ENCODE peak calls at places on chromosomes 2 and 18, in eight cellular contexts. D is nephron progenitor cell, G is neural progenitor cell, Q is B cell, V is GM10248, N is body of pancreas, C is right lobe of liver, U is foreskin keratinocyte. I is an unnamed sample.
A peak's percentile ranks its signal among the peaks of the same experiment; 100 is the strongest.

GRCh38 chr2:237304763-237305514 is 109.0 kb downstream of the COL6A3 start:
- DNase-seq in U (peak; percentile 81), N (no peak), D (no peak), Q (no peak), V (no peak), C (no peak), G (no peak), I (peak; percentile 90)

GRCh38 chr2:95531254-95531771 is 46.8 kb upstream of the TRIM43B start:
- DNase-seq in V (peak; percentile 10), Q (no peak), G (no peak), N (no peak), D (no peak), C (no peak), U (no peak), I (peak; percentile 29)

GRCh38 chr18:69484699-69485396 is 84.2 kb downstream of the DOK6 start:
- DNase-seq in C (no peak), D (no peak), U (no peak), G (no peak), N (no peak), Q (no peak), V (no peak), I (peak; percentile 28)

GRCh38 chr2:75311993-75312392 is 112.7 kb upstream of the TACR1 start:
- DNase-seq in N (no peak), U (no peak), D (no peak), Q (peak; percentile 64), C (no peak), G (peak; percentile 60), V (peak; percentile 79), I (no peak)

GRCh38 chr2:197890160-197890559 is 85.8 kb downstream of the PLCL1 start:
- DNase-seq in U (no peak), N (no peak), G (no peak), C (no peak), V (no peak), D (no peak), Q (no peak), I (peak; percentile 5)

GRCh38 chr2:121297217-121297830 is 12.3 kb upstream of the TFCP2L1 start:
- DNase-seq in G (peak; percentile 72), N (peak; percentile 49), D (peak; percentile 43), U (peak; percentile 19), C (peak; percentile 34), Q (no peak), V (no peak), I (peak; percentile 54)

GRCh38 chr2:58562281-58562680 is 321.2 kb upstream of the FANCL start:
- DNase-seq in G (no peak), U (no peak), Q (no peak), V (no peak), D (no peak), N (no peak), C (no peak), I (peak; percentile 36)

GRCh38 chr2:30443081-30443480 is 4.0 kb upstream of the LCLAT1 start:
- DNase-seq in G (no peak), U (no peak), N (no peak), V (no peak), C (no peak), D (no peak), Q (no peak), I (no peak)

GRCh38 chr2:234887277-234887676 is 64.5 kb upstream of the SH3BP4 start:
- DNase-seq in U (no peak), N (no peak), V (no peak), D (no peak), G (no peak), Q (no peak), C (no peak), I (no peak)

GRCh38 chr18:22710628-22711380 is 222.3 kb upstream of the RBBP8 start:
- DNase-seq in N (peak; percentile 26), C (peak; percentile 56), V (no peak), D (peak; percentile 46), Q (no peak), U (peak; percentile 75), G (peak; percentile 25), I (peak; percentile 88)

GRCh38 chr2:29518988-29519925 is 402.1 kb downstream of the ALK start:
- DNase-seq in C (peak; percentile 25), V (no peak), U (peak; percentile 43), G (no peak), N (peak; percentile 83), D (no peak), Q (no peak), I (peak; percentile 79)

GRCh38 chr18:35345460-35345921 is 1.3 kb upstream of the ZNF24 start:
- DNase-seq in N (peak; percentile 22), G (peak; percentile 27), V (peak; percentile 13), D (peak; percentile 28), Q (peak; percentile 56), C (no peak), U (no peak), I (no peak)

GRCh38 chr2:210626849-210627248 is 70.5 kb downstream of the CPS1 start:
- DNase-seq in C (no peak), U (peak; percentile 44), G (no peak), D (no peak), Q (no peak), N (no peak), V (no peak), I (peak; percentile 52)

GRCh38 chr18:67302043-67302442 is 214.5 kb downstream of the DSEL start:
- DNase-seq in V (no peak), U (peak; percentile 36), C (no peak), Q (no peak), D (no peak), G (no peak), N (no peak), I (peak; percentile 19)

GRCh38 chr18:48085781-48086487 is 155.5 kb upstream of the SMAD2 start:
- DNase-seq in G (no peak), U (peak; percentile 40), D (no peak), V (no peak), Q (no peak), N (no peak), C (no peak), I (peak; percentile 64)

GRCh38 chr2:62370304-62371250 is 135.4 kb downstream of the TMEM17 start:
- DNase-seq in D (no peak), C (no peak), U (no peak), G (peak; percentile 58), Q (no peak), N (no peak), V (no peak), I (no peak)

GRCh38 chr2:9984861-9985480 is 33.5 kb downstream of the GRHL1 start:
- DNase-seq in D (no peak), G (no peak), U (peak; percentile 31), V (no peak), Q (no peak), C (no peak), N (peak; percentile 52), I (no peak)

GRCh38 chr18:14285053-14285452 is 152.8 kb upstream of the ZNF519 start:
- DNase-seq in N (no peak), C (no peak), Q (no peak), D (no peak), G (no peak), V (no peak), U (no peak), I (no peak)

DNA sequence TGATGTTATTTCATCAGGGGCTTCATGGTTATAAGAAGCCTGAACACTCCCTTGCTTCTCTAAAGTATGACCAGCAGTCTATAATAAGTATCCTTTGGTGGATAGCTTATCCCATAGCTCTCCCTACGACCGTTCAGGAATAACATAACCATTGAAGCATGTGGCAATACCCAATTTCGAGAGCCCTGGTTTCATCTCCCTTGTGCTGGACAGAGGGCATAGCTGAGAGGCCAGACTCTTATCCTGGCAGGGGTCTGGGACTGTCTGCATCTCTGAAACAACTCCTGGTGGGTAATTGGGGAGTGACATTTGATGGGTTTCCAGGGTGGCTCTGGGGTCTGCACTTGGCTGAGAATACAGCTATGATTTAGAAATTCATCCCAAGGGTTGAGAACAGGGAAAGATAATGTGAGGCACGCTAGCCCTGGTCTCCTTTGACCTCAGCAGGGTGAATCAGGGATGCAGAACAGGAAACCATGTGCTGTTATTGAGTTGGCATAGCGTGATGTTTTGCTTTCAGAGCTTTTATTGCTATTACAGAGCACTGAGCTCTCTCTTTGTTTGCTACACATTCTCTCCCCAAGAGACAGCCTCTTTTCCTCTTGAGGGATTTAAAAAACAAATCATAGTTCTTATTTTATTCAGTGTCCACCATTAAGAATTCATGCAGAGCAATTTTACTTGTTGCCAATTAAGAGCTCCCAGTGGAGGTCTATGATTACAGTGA is 274.6 kb downstream of the NCKAP5 start:
- DNase-seq in D (no peak), V (no peak), C (no peak), U (no peak), G (no peak), Q (no peak), N (no peak), I (no peak)
- TF ChIP-seq CTCF in D (no peak), V (no peak), C (no peak), U (no peak), G (no peak), Q (no peak), N (no peak), I (no peak)

DNA sequence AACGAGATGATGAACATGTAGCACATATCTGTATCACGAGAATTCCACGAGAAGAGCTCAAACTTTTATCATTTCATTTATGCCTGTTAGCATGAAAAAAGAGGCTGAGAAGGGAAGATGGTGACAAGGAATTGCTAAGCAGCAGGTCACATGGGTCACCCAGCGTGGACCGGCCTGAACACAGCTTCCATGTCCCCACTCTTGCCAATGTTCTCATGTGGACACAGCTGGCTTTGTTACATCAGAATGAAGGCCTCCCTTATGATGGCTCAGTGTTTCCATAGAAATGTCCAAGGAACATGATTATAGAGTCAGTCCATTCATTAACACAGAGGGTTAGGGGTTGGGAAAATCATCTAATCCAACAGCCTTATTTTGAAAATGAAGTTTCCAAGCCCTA is 215.4 kb downstream of the CMPK2 start:
- DNase-seq in Q (no peak), V (no peak), C (no peak), D (no peak), G (no peak), N (no peak), U (no peak), I (no peak)
- TF ChIP-seq CTCF in Q (no peak), V (no peak), C (no peak), D (no peak), G (no peak), N (no peak), U (no peak), I (no peak)

DNA sequence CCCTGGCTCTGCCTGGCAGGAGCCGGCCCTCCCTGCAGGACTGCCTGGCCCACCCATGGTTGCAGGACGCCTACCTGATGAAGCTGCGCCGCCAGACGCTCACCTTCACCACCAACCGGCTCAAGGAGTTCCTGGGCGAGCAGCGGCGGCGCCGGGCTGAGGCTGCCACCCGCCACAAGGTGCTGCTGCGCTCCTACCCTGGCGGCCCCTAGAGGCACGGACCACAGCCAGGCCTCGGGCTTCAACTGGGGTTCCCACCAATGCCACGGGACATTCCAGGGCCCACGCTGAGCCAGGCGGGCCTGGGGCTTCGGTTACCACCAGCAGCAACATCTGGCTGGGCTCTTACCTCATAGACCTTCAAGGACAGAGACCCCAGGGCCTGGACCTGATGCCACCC is 6.1 kb upstream of the GMPPA start:
- DNase-seq in U (no peak), N (no peak), C (no peak), V (no peak), D (no peak), Q (no peak), G (peak; percentile 64), I (no peak)
- TF ChIP-seq CTCF in U (no peak), N (no peak), C (no peak), V (no peak), D (no peak), Q (no peak), G (peak; percentile 44), I (no peak)

DNA sequence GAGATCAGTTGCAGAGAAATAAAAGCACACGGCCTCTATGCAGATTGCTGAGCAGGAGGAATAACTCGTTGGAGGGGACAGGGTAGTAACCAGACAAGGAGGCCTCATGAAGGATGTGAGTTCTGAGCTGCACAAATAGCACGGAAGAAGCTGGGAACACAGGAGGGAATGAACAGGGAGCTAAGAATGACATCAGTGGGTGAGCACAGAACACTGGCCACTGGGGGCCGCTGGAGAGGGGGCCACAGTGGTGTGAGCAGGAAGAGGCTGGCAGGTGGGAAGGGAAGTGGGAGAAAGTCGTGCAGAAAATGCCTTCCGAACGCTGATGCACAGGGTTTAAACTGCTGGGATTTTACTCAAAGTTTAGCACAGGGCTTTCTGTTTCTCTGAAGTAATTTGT is 61.0 kb downstream of the ZAP70 start:
- DNase-seq in Q (no peak), G (peak; percentile 48), N (no peak), V (no peak), U (no peak), D (peak; percentile 49), C (no peak), I (no peak)
- TF ChIP-seq CTCF in Q (no peak), G (peak; percentile 61), N (no peak), V (peak; percentile 34), U (peak; percentile 36), D (peak; percentile 41), C (peak; percentile 12), I (peak; percentile 37)

I was measured in epithelial cell of esophagus.